ENCODE peak calls at places on chromosomes 5 and 9, in four cellular contexts. D is IMR-90, B is K562, P is H1. R is an unnamed sample.

GRCh38 chr9:17832812-17833211 is 253.9 kb downstream of the SH3GL2 start:
- DNase-seq in D (no peak), B (no peak), P (no peak), R (no peak)

GRCh38 chr9:90306118-90306517 is 336.5 kb downstream of the DIRAS2 start:
- DNase-seq in D (no peak), B (no peak), P (no peak), R (no peak)

GRCh38 chr5:96344678-96345612 is 88.1 kb downstream of the PCSK1 start:
- DNase-seq in D (peak), B (peak), P (no peak), R (peak)

GRCh38 chr5:119220576-119221197 is 135.1 kb upstream of the TNFAIP8 start:
- DNase-seq in D (peak), B (no peak), P (no peak), R (no peak)

GRCh38 chr9:130681769-130682489 is 11.7 kb upstream of the EXOSC2 start:
- DNase-seq in D (no peak), B (no peak), P (no peak), R (no peak)

GRCh38 chr9:114098660-114099522 is at the start of gene KIF12:
- DNase-seq in D (no peak), B (peak), P (no peak), R (no peak)

GRCh38 chr5:14871573-14872069 is at the start of gene ANKH:
- DNase-seq in D (peak), B (peak), P (no peak), R (no peak)

GRCh38 chr9:104861406-104861805 is 66.5 kb downstream of the ABCA1 start:
- DNase-seq in D (no peak), B (no peak), P (no peak), R (no peak)

GRCh38 chr9:134959126-134959970 is 41.6 kb upstream of the FCN1 start:
- DNase-seq in D (no peak), B (no peak), P (no peak), R (no peak)

GRCh38 chr5:111997308-111998159 is 240.5 kb upstream of the NREP start:
- DNase-seq in D (peak), B (no peak), P (no peak), R (no peak)

GRCh38 chr9:133253268-133253667 is 21.7 kb downstream of the ABO start:
- DNase-seq in D (no peak), B (no peak), P (no peak), R (no peak)

GRCh38 chr5:135119497-135119896 is 85.5 kb upstream of the PITX1 start:
- DNase-seq in D (no peak), B (no peak), P (no peak), R (no peak)

GRCh38 chr9:92547356-92547755 is 11.6 kb upstream of the ECM2 start:
- DNase-seq in D (no peak), B (no peak), P (no peak), R (no peak)

GRCh38 chr9:2727966-2728613 is 10.8 kb downstream of the KCNV2 start:
- DNase-seq in D (peak), B (peak), P (no peak), R (peak)

GRCh38 chr9:132404228-132404881 is 2.3 kb downstream of the TTF1 start:
- DNase-seq in D (no peak), B (no peak), P (no peak), R (no peak)

GRCh38 chr9:98867434-98868168 is 60.1 kb downstream of the GALNT12 start:
- DNase-seq in D (peak), B (peak), P (no peak), R (no peak)

GRCh38 chr9:134215709-134216448 is 51.5 kb upstream of the RNU6ATAC start:
- DNase-seq in D (peak), B (no peak), P (no peak), R (no peak)

GRCh38 chr9:114121445-114122151 is 22.5 kb upstream of the KIF12 start:
- DNase-seq in D (no peak), B (no peak), P (no peak), R (no peak)

GRCh38 chr5:113190347-113190746 is 213.7 kb downstream of the DCP2 start:
- DNase-seq in D (peak), B (no peak), P (no peak), R (no peak)

GRCh38 chr9:136744747-136745146 is 2.0 kb upstream of the LCN10 start:
- DNase-seq in D (no peak), B (no peak), P (no peak), R (no peak)

GRCh38 chr5:147327905-147328304 is 93.1 kb downstream of the STK32A start:
- DNase-seq in D (no peak), B (no peak), P (no peak), R (no peak)

GRCh38 chr5:8720476-8720875 is 825.4 kb downstream of the SEMA5A start:
- DNase-seq in D (peak), B (no peak), P (no peak), R (no peak)

GRCh38 chr9:35566417-35566816 is 38.6 kb upstream of the TESK1 start:
- DNase-seq in D (no peak), B (peak), P (no peak), R (no peak)

GRCh38 chr9:29514336-29514735 is 1941.1 kb upstream of the C9orf72 start:
- DNase-seq in D (no peak), B (no peak), P (no peak), R (no peak)

GRCh38 chr9:27545471-27545870 is 15.9 kb upstream of the MOB3B start:
- DNase-seq in D (no peak), B (no peak), P (no peak), R (no peak)

GRCh38 chr9:108525214-108525613 is 330.6 kb downstream of the ACTL7B start:
- DNase-seq in D (no peak), B (no peak), P (no peak), R (no peak)

GRCh38 chr5:78367318-78367991 is 7.0 kb downstream of the SCAMP1 start:
- DNase-seq in D (no peak), B (no peak), P (no peak), R (no peak)

GRCh38 chr5:37839441-37840035 is 303 bp downstream of the GDNF start:
- DNase-seq in D (peak), B (no peak), P (no peak), R (no peak)

GRCh38 chr9:136846376-136847064 is 2.7 kb upstream of the PHPT1 start:
- DNase-seq in D (no peak), B (no peak), P (no peak), R (no peak)

GRCh38 chr5:110716247-110717245 is 9.9 kb downstream of the TMEM232 start:
- DNase-seq in D (no peak), B (no peak), P (no peak), R (peak)

GRCh38 chr9:120918931-120919638 is 7.5 kb downstream of the TRAF1 start:
- DNase-seq in D (no peak), B (no peak), P (no peak), R (no peak)

GRCh38 chr5:82735160-82735789 is 341.9 kb downstream of the TMEM167A start:
- DNase-seq in D (peak), B (peak), P (no peak), R (no peak)

GRCh38 chr5:125210241-125210947 is 464.0 kb upstream of the ZNF608 start:
- DNase-seq in D (peak), B (no peak), P (no peak), R (no peak)

GRCh38 chr5:125198270-125198974 is 452.0 kb upstream of the ZNF608 start:
- DNase-seq in D (peak), B (no peak), P (no peak), R (no peak)

GRCh38 chr5:103744159-103744558 is 181.6 kb upstream of the NUDT12 start:
- DNase-seq in D (peak), B (no peak), P (no peak), R (no peak)

GRCh38 chr9:124764774-124765438 is 6.2 kb downstream of the NR6A1 start:
- DNase-seq in D (no peak), B (peak), P (no peak), R (no peak)

GRCh38 chr5:28743362-28743761 is 1705.0 kb upstream of the CDH9 start:
- DNase-seq in D (no peak), B (no peak), P (no peak), R (no peak)

GRCh38 chr9:93207326-93207814 is 23.4 kb downstream of the WNK2 start:
- DNase-seq in D (peak), B (no peak), P (no peak), R (no peak)

GRCh38 chr9:130975932-130976841 is 32.8 kb upstream of the LAMC3 start:
- DNase-seq in D (no peak), B (peak), P (no peak), R (no peak)

DNA sequence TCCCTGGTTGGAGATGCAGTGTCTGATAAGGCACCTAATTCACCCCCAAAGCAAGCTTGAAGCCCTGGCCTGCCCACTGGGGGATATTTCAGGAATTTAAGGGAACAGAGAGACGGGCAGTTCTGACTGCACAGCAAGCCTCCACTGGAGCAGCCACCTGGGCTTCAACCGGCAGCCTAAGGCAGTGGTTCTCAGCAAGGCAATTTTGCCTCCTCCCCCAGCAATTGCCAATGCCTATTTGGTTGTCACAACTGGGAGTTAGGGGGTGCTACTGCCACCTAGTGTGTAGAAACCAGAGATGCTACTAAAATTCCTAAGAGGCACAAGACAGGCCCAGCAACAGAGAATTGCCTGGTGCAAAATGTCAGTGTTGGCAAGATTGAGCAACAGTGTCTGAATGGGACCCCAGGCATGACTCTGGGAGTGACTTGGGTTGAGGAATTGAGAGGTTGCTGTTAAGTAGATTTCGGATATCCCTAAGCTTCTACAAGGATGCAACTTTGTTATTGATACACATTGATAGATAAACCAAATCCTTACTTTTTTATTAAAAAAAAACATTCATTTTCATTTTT is 58.7 kb upstream of the CTSL start:
- DNase-seq in D (no peak), B (peak), P (no peak), R (no peak)
- TF ChIP-seq CHD1 in D (no peak), B (no peak), P (no peak), R (no peak)

GRCh38 chr5:61053937-61054336 is 108.3 kb downstream of the SMIM15 start:
- DNase-seq in D (peak), B (no peak), P (no peak), R (no peak)
- TF ChIP-seq CHD1 in D (no peak), B (no peak), P (no peak), R (no peak)

GRCh38 chr5:160353379-160353778 is 17.0 kb downstream of the C1QTNF2 start:
- DNase-seq in D (no peak), B (peak), P (no peak), R (no peak)
- TF ChIP-seq CHD1 in D (no peak), B (no peak), P (no peak), R (no peak)

DNA sequence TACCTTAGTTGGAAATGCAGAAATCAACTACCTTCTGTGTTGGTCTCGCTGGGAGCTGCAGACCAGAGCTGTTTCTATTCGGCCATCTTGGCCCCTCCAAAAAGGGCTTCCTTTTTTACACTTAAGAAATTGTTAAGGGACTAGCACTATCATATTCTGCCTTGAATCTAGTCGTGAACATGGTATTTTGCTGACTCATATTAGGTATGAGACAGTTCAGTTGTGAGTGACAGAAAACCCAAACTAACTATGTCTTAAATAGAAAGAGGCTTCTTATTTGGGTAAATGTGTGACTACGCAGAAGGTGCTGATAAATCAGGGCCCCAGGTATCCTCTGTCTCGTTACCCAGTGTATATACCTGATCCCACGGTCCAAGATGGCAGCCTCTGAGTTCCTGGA is 298.2 kb downstream of the EDIL3 start:
- DNase-seq in D (peak), B (no peak), P (no peak), R (no peak)
- TF ChIP-seq CHD1 in D (no peak), B (no peak), P (no peak), R (no peak)

GRCh38 chr5:31193591-31194457 is at the start of gene CDH6:
- DNase-seq in D (peak), B (no peak), P (peak), R (no peak)
- TF ChIP-seq CHD1 in D (peak), B (no peak), P (no peak), R (no peak)

GRCh38 chr5:141001466-141001853 is 35.2 kb downstream of the PCDHAC2 start:
- DNase-seq in D (no peak), B (no peak), P (no peak), R (no peak)
- TF ChIP-seq CHD1 in D (no peak), B (no peak), P (no peak), R (no peak)

GRCh38 chr5:92248518-92248917 is 865.4 kb upstream of the ARRDC3 start:
- DNase-seq in D (no peak), B (no peak), P (no peak), R (no peak)
- TF ChIP-seq CHD1 in D (no peak), B (no peak), P (no peak), R (no peak)

GRCh38 chr5:150112211-150113046 is 26.1 kb upstream of the CSF1R start:
- DNase-seq in D (peak), B (peak), P (no peak), R (no peak)

GRCh38 chr5:150109921-150110320 is 23.6 kb upstream of the CSF1R start:
- DNase-seq in D (no peak), B (peak), P (no peak), R (no peak)

GRCh38 chr5:150108711-150109605 is 22.6 kb upstream of the CSF1R start:
- DNase-seq in D (no peak), B (peak), P (no peak), R (no peak)

GRCh38 chr5:150113047-150113744 is 26.8 kb upstream of the CSF1R start:
- DNase-seq in D (no peak), B (peak), P (no peak), R (no peak)

GRCh38 chr5:150111121-150111520 is 24.8 kb upstream of the CSF1R start:
- DNase-seq in D (no peak), B (peak), P (no peak), R (no peak)
- TF ChIP-seq CHD1 in D (no peak), B (no peak), P (no peak), R (no peak)